ENCODE peak calls at places on chromosomes 16 and 17, in six cellular contexts. One of them, this sample, is unnamed.

GRCh38 chr16:28495098-28495793 is 803 bp downstream of the APOBR start:
- DNase-seq in HepG2: no peak
- DNase-seq in K562: no peak
- DNase-seq in NB4: peak; percentile 32
- DNase-seq in GM12878: no peak
- DNase-seq in A549: no peak
- DNase-seq in this sample: no peak

GRCh38 chr17:8754890-8755289 is 3.5 kb downstream of the SPDYE4 start:
- DNase-seq in HepG2: no peak
- DNase-seq in A549: no peak
- DNase-seq in GM12878: no peak
- DNase-seq in K562: no peak
- DNase-seq in NB4: no peak
- DNase-seq in this sample: no peak

GRCh38 chr16:88384222-88385111 is 1.7 kb downstream of the ZNF469 start:
- DNase-seq in HepG2: no peak
- DNase-seq in K562: no peak
- DNase-seq in A549: no peak
- DNase-seq in NB4: peak; percentile 44
- DNase-seq in GM12878: no peak
- DNase-seq in this sample: no peak

GRCh38 chr16:87740909-87741424 is 24.8 kb downstream of the KLHDC4 start:
- DNase-seq in K562: no peak
- DNase-seq in GM12878: no peak
- DNase-seq in A549: no peak
- DNase-seq in NB4: no peak
- DNase-seq in HepG2: no peak
- DNase-seq in this sample: no peak

GRCh38 chr17:4938670-4939553 is 934 bp downstream of the SLC25A11 start:
- DNase-seq in GM12878: no peak
- DNase-seq in A549: no peak
- DNase-seq in NB4: no peak
- DNase-seq in HepG2: no peak
- DNase-seq in K562: no peak
- DNase-seq in this sample: no peak

GRCh38 chr17:39576187-39576586 is 31.5 kb downstream of the NEUROD2 start:
- DNase-seq in NB4: peak; percentile 57
- DNase-seq in K562: no peak
- DNase-seq in GM12878: no peak
- DNase-seq in A549: peak; percentile 80
- DNase-seq in HepG2: peak; percentile 35
- DNase-seq in this sample: no peak

GRCh38 chr17:76700627-76701470 is 9.9 kb downstream of the MXRA7 start:
- DNase-seq in K562: no peak
- DNase-seq in NB4: peak; percentile 61
- DNase-seq in A549: no peak
- DNase-seq in HepG2: peak; percentile 86
- DNase-seq in GM12878: no peak
- DNase-seq in this sample: peak; percentile 37

GRCh38 chr16:3074860-3075545 is 9.6 kb downstream of the IL32 start:
- DNase-seq in GM12878: peak; percentile 69
- DNase-seq in HepG2: no peak
- DNase-seq in NB4: peak; percentile 93
- DNase-seq in K562: no peak
- DNase-seq in A549: no peak
- DNase-seq in this sample: no peak

GRCh38 chr16:3101841-3102470 is 2.9 kb upstream of the ZSCAN10 start:
- DNase-seq in NB4: peak; percentile 89
- DNase-seq in HepG2: no peak
- DNase-seq in GM12878: no peak
- DNase-seq in A549: no peak
- DNase-seq in K562: no peak
- DNase-seq in this sample: peak; percentile 91

GRCh38 chr17:48835971-48836370 is 5.1 kb downstream of the CALCOCO2 start:
- DNase-seq in K562: no peak
- DNase-seq in HepG2: no peak
- DNase-seq in NB4: no peak
- DNase-seq in A549: no peak
- DNase-seq in GM12878: no peak
- DNase-seq in this sample: no peak

GRCh38 chr16:68486671-68487495 is 38.6 kb upstream of the SMPD3 start:
- DNase-seq in K562: no peak
- DNase-seq in NB4: no peak
- DNase-seq in A549: no peak
- DNase-seq in HepG2: no peak
- DNase-seq in GM12878: no peak
- DNase-seq in this sample: peak; percentile 12

GRCh38 chr17:50649042-50649908 is 14.6 kb downstream of the ABCC3 start:
- DNase-seq in A549: no peak
- DNase-seq in K562: no peak
- DNase-seq in GM12878: no peak
- DNase-seq in NB4: no peak
- DNase-seq in HepG2: no peak
- DNase-seq in this sample: no peak

GRCh38 chr16:50151744-50152143 is 1.4 kb upstream of the TENT4B start:
- DNase-seq in A549: no peak
- DNase-seq in NB4: peak; percentile 43
- DNase-seq in K562: no peak
- DNase-seq in HepG2: no peak
- DNase-seq in GM12878: no peak
- DNase-seq in this sample: no peak

GRCh38 chr17:76241205-76241539 is 879 bp upstream of the RNF157 start:
- DNase-seq in GM12878: no peak
- DNase-seq in HepG2: peak; percentile 12
- DNase-seq in NB4: no peak
- DNase-seq in A549: no peak
- DNase-seq in K562: no peak
- DNase-seq in this sample: no peak

GRCh38 chr17:38982858-38983746 is 15.9 kb upstream of the FBXO47 start:
- DNase-seq in A549: peak; percentile 79
- DNase-seq in HepG2: peak; percentile 69
- DNase-seq in GM12878: peak; percentile 19
- DNase-seq in NB4: peak; percentile 86
- DNase-seq in K562: peak; percentile 42
- DNase-seq in this sample: peak; percentile 74

GRCh38 chr16:81237942-81238295 is 570 bp upstream of the BCO1 start:
- DNase-seq in GM12878: no peak
- DNase-seq in A549: no peak
- DNase-seq in NB4: no peak
- DNase-seq in HepG2: no peak
- DNase-seq in K562: no peak
- DNase-seq in this sample: no peak

GRCh38 chr16:19618876-19619275 is 63.4 kb downstream of the VPS35L start:
- DNase-seq in NB4: no peak
- DNase-seq in HepG2: no peak
- DNase-seq in K562: no peak
- DNase-seq in A549: no peak
- DNase-seq in GM12878: no peak
- DNase-seq in this sample: no peak

GRCh38 chr17:5759501-5759925 is 175.2 kb upstream of the NLRP1 start:
- DNase-seq in GM12878: no peak
- DNase-seq in HepG2: no peak
- DNase-seq in NB4: no peak
- DNase-seq in A549: no peak
- DNase-seq in K562: no peak
- DNase-seq in this sample: peak; percentile 97

GRCh38 chr16:69367980-69368379 is 16.4 kb upstream of the TMED6 start:
- DNase-seq in HepG2: no peak
- DNase-seq in A549: no peak
- DNase-seq in K562: no peak
- DNase-seq in GM12878: no peak
- DNase-seq in NB4: peak; percentile 36
- DNase-seq in this sample: peak; percentile 68

GRCh38 chr17:75720656-75721462 is at the start of gene ITGB4:
- DNase-seq in NB4: peak; percentile 48
- DNase-seq in K562: peak; percentile 94
- DNase-seq in A549: peak; percentile 75
- DNase-seq in GM12878: no peak
- DNase-seq in HepG2: peak; percentile 39
- DNase-seq in this sample: peak; percentile 30

GRCh38 chr16:57537596-57538234 is 1.3 kb upstream of the CCDC102A start:
- DNase-seq in GM12878: no peak
- DNase-seq in A549: no peak
- DNase-seq in HepG2: no peak
- DNase-seq in K562: no peak
- DNase-seq in NB4: peak; percentile 47
- DNase-seq in this sample: no peak

GRCh38 chr16:57538235-57538711 is 1.9 kb upstream of the CCDC102A start:
- DNase-seq in GM12878: no peak
- DNase-seq in HepG2: no peak
- DNase-seq in A549: no peak
- DNase-seq in NB4: no peak
- DNase-seq in K562: no peak
- DNase-seq in this sample: no peak

GRCh38 chr16:57536306-57537193 is at the start of gene CCDC102A:
- DNase-seq in A549: no peak
- DNase-seq in GM12878: no peak
- DNase-seq in K562: peak; percentile 81
- DNase-seq in NB4: peak; percentile 85
- DNase-seq in HepG2: no peak
- DNase-seq in this sample: peak; percentile 49

GRCh38 chr16:57535680-57536305 is 578 bp downstream of the CCDC102A start:
- DNase-seq in A549: peak; percentile 98
- DNase-seq in K562: peak; percentile 99
- DNase-seq in GM12878: no peak
- DNase-seq in NB4: peak; percentile 94
- DNase-seq in HepG2: peak; percentile 77
- DNase-seq in this sample: peak; percentile 87

GRCh38 chr16:57537194-57537505 is 779 bp upstream of the CCDC102A start:
- DNase-seq in A549: no peak
- DNase-seq in NB4: no peak
- DNase-seq in GM12878: no peak
- DNase-seq in HepG2: no peak
- DNase-seq in K562: no peak
- DNase-seq in this sample: no peak
- TF ChIP-seq MAX in A549: no peak
- TF ChIP-seq MAX in NB4: no peak
- TF ChIP-seq MAX in GM12878: no peak
- TF ChIP-seq MAX in HepG2: no peak
- TF ChIP-seq MAX in K562: no peak
- TF ChIP-seq MAX in this sample: no peak

GRCh38 chr17:69335018-69335417 is 8.1 kb upstream of the ABCA5 start:
- DNase-seq in K562: peak; percentile 39
- DNase-seq in GM12878: no peak
- DNase-seq in HepG2: peak; percentile 46
- DNase-seq in A549: peak; percentile 39
- DNase-seq in NB4: peak; percentile 19
- DNase-seq in this sample: peak; percentile 46
- TF ChIP-seq MYC in K562: no peak
- TF ChIP-seq MYC in GM12878: no peak
- TF ChIP-seq MYC in HepG2: no peak
- TF ChIP-seq MYC in A549: no peak
- TF ChIP-seq MYC in NB4: no peak
- TF ChIP-seq MYC in this sample: no peak

GRCh38 chr17:82043507-82043906 is 6.0 kb upstream of the DCXR start:
- DNase-seq in NB4: no peak
- DNase-seq in HepG2: no peak
- DNase-seq in GM12878: no peak
- DNase-seq in K562: no peak
- DNase-seq in A549: no peak
- DNase-seq in this sample: no peak

GRCh38 chr17:82037889-82038195 is 345 bp upstream of the DCXR start:
- DNase-seq in NB4: no peak
- DNase-seq in HepG2: no peak
- DNase-seq in K562: no peak
- DNase-seq in GM12878: no peak
- DNase-seq in A549: no peak
- DNase-seq in this sample: no peak

GRCh38 chr17:82042649-82043048 is 5.2 kb upstream of the DCXR start:
- DNase-seq in GM12878: no peak
- DNase-seq in A549: no peak
- DNase-seq in NB4: no peak
- DNase-seq in HepG2: no peak
- DNase-seq in K562: no peak
- DNase-seq in this sample: no peak

GRCh38 chr17:82039695-82040299 is 2.3 kb upstream of the DCXR start:
- DNase-seq in NB4: no peak
- DNase-seq in GM12878: no peak
- DNase-seq in HepG2: peak; percentile 57
- DNase-seq in A549: no peak
- DNase-seq in K562: no peak
- DNase-seq in this sample: no peak

DNA sequence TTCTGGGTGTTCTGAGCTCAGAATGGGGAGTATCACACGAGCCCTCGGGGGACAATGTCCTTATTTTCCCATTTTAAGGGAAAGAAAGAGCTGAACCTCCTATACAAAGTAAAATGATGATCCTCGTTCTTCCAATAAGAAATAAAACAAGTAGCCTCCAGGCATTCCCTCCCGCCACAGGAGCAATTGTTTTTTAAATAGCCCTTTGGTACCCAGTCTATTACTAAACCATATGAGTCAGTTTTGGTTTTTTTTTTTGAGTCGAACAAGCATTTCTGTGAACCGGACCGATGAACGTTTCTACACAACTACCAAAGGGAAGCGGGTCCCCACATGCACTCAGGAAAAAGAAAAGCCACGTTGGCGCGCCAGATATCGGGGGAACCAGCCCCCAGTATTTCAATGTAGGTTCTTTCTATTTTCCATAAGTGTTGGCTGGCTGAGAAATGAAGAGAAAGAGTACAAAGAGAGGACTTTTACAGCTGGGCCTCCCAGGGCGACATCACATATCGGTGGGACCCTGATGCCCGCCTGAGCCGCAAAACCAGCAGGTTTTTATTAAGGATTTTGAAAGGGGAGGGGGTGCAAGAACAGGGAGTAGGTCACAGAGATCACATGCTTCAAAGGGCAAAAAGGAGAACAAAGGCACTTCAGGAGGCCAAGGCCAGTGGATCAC is 3.8 kb upstream of the DCXR start:
- DNase-seq in NB4: no peak
- DNase-seq in K562: no peak
- DNase-seq in GM12878: no peak
- DNase-seq in A549: no peak
- DNase-seq in HepG2: no peak
- DNase-seq in this sample: no peak
- TF ChIP-seq MAX in NB4: no peak
- TF ChIP-seq MAX in K562: no peak
- TF ChIP-seq MAX in GM12878: no peak
- TF ChIP-seq MAX in A549: no peak
- TF ChIP-seq MAX in HepG2: no peak
- TF ChIP-seq MAX in this sample: no peak

GRCh38 chr17:15494821-15495220 is 27.4 kb upstream of the CDRT4 start:
- DNase-seq in HepG2: no peak
- DNase-seq in A549: no peak
- DNase-seq in NB4: no peak
- DNase-seq in GM12878: no peak
- DNase-seq in K562: no peak
- DNase-seq in this sample: no peak

GRCh38 chr17:15492186-15492585 is 24.8 kb upstream of the CDRT4 start:
- DNase-seq in NB4: no peak
- DNase-seq in A549: no peak
- DNase-seq in HepG2: no peak
- DNase-seq in K562: no peak
- DNase-seq in GM12878: no peak
- DNase-seq in this sample: no peak

GRCh38 chr17:15493031-15493750 is 25.8 kb upstream of the CDRT4 start:
- DNase-seq in A549: no peak
- DNase-seq in K562: no peak
- DNase-seq in GM12878: no peak
- DNase-seq in NB4: no peak
- DNase-seq in HepG2: no peak
- DNase-seq in this sample: no peak

GRCh38 chr17:15488557-15488956 is 21.1 kb upstream of the CDRT4 start:
- DNase-seq in A549: no peak
- DNase-seq in K562: no peak
- DNase-seq in NB4: no peak
- DNase-seq in GM12878: no peak
- DNase-seq in HepG2: no peak
- DNase-seq in this sample: no peak

GRCh38 chr17:15490634-15491261 is 23.3 kb upstream of the CDRT4 start:
- DNase-seq in K562: peak; percentile 83
- DNase-seq in NB4: peak; percentile 14
- DNase-seq in A549: no peak
- DNase-seq in GM12878: no peak
- DNase-seq in HepG2: no peak
- DNase-seq in this sample: peak; percentile 93
- TF ChIP-seq MYC in K562: no peak
- TF ChIP-seq MYC in NB4: no peak
- TF ChIP-seq MYC in A549: no peak
- TF ChIP-seq MYC in GM12878: no peak
- TF ChIP-seq MYC in HepG2: no peak
- TF ChIP-seq MYC in this sample: no peak